ENCODE peak calls at places on chromosomes 16 and 17, in four cellular contexts. Z is HTR-8/SVneo, A is type B pancreatic cell, D is epithelial cell of esophagus. M is an unnamed sample.

GRCh38 chr17:58046230-58047094 is 36.8 kb upstream of the DYNLL2 start:
- DNase-seq in A (no peak), Z (no peak), D (no peak), M (no peak)

GRCh38 chr16:86969716-86970115 is 347.5 kb downstream of the C16orf95 start:
- DNase-seq in A (no peak), Z (no peak), D (no peak), M (no peak)

GRCh38 chr17:56262854-56263253 is 109.6 kb downstream of the ANKFN1 start:
- DNase-seq in Z (no peak), D (no peak), A (no peak), M (no peak)

GRCh38 chr16:89696598-89697128 is 4.8 kb downstream of the SPATA2L start:
- DNase-seq in A (no peak), Z (no peak), D (no peak), M (no peak)

GRCh38 chr17:80182845-80183223 is 13.0 kb downstream of the CARD14 start:
- DNase-seq in D (no peak), Z (no peak), A (no peak), M (no peak)

GRCh38 chr17:7034955-7035590 is 742 bp upstream of the SLC16A13 start:
- DNase-seq in D (no peak), Z (no peak), A (no peak), M (no peak)

GRCh38 chr16:87757841-87758426 is 7.9 kb downstream of the KLHDC4 start:
- DNase-seq in Z (no peak), A (no peak), D (peak), M (no peak)

GRCh38 chr16:25126820-25127232 is 15.3 kb downstream of the LCMT1 start:
- DNase-seq in D (peak), A (no peak), Z (peak), M (peak)

GRCh38 chr17:29622337-29623282 is at the start of gene CORO6:
- DNase-seq in Z (peak), A (peak), D (peak), M (peak)